ENCODE peak calls at places on chromosomes 13 and 19, in nine cellular contexts. L is small intestine; K is aorta; U is activated CD4-positive, alpha-beta T cell treated with anti-CD3 and anti-CD28 coated beads for 48 hours; X is HEK293T; B is stimulated activated CD4-positive, alpha-beta T cell treated with anti-CD3 and anti-CD28 coated beads, Interleukin-1b, Interleukin-23, amount 100 ng/mL, for 1 hour; D is T-helper 1 cell; G is endodermal cell; R is foreskin melanocyte. N is an unnamed sample.

GRCh38 chr13:70043685-70044084 is 63.9 kb upstream of the ATXN8OS start:
- DNase-seq in U (no peak), B (no peak), R (peak), K (no peak), L (no peak), X (no peak), G (no peak), D (no peak), N (no peak)

GRCh38 chr19:15428956-15429824 is 10.4 kb upstream of the AKAP8L start:
- DNase-seq in L (no peak), X (no peak), K (no peak), U (no peak), B (no peak), D (no peak), R (no peak), G (no peak), N (no peak)

GRCh38 chr19:34432797-34433196 is 4.6 kb downstream of the UBA2 start:
- DNase-seq in X (no peak), L (no peak), D (no peak), K (peak), R (peak), G (peak), U (no peak), B (no peak), N (peak)

GRCh38 chr19:1473424-1473851 is 5.6 kb downstream of the C19orf25 start:
- DNase-seq in B (no peak), U (no peak), R (no peak), G (no peak), K (no peak), D (no peak), L (no peak), X (no peak), N (no peak)

GRCh38 chr19:38805180-38805579 is 7.6 kb downstream of the LGALS4 start:
- DNase-seq in K (no peak), L (peak), U (no peak), X (no peak), R (no peak), D (no peak), G (no peak), B (no peak), N (no peak)

GRCh38 chr19:45999653-46000121 is 4.4 kb downstream of the CCDC61 start:
- DNase-seq in R (no peak), X (peak), U (peak), D (no peak), G (peak), B (no peak), K (no peak), L (no peak), N (peak)

GRCh38 chr13:113938716-113939115 is 35.2 kb downstream of the C13orf46 start:
- DNase-seq in B (no peak), U (no peak), R (no peak), L (peak), D (no peak), G (no peak), K (no peak), X (no peak), N (no peak)

GRCh38 chr13:105446197-105446596 is 1089.3 kb downstream of the EFNB2 start:
- DNase-seq in K (no peak), X (no peak), R (no peak), G (no peak), U (no peak), D (no peak), L (no peak), B (no peak), N (no peak)

GRCh38 chr13:110557610-110558305 is 3.8 kb downstream of the RAB20 start:
- DNase-seq in G (no peak), D (no peak), B (no peak), U (no peak), K (no peak), X (no peak), L (no peak), R (no peak), N (no peak)

GRCh38 chr19:47613165-47614146 is 4.5 kb downstream of the BICRA start:
- DNase-seq in X (no peak), U (no peak), K (no peak), B (no peak), R (no peak), D (no peak), G (peak), L (no peak), N (peak)

GRCh38 chr19:20928371-20928770 is 5.3 kb downstream of the ZNF85 start:
- DNase-seq in G (peak), U (no peak), X (no peak), L (no peak), D (no peak), R (no peak), K (no peak), B (no peak), N (no peak)

GRCh38 chr19:55173717-55174409 is 6.2 kb downstream of the SYT5 start:
- DNase-seq in B (no peak), R (peak), U (peak), G (peak), D (peak), X (peak), K (peak), L (peak), N (peak)

GRCh38 chr13:80783926-80784325 is 443.0 kb upstream of the SPRY2 start:
- DNase-seq in U (no peak), D (no peak), R (peak), B (no peak), X (no peak), L (no peak), G (no peak), K (no peak), N (no peak)

GRCh38 chr19:11781295-11782057 is 14.7 kb downstream of the ZNF441 start:
- DNase-seq in B (no peak), L (no peak), G (no peak), U (no peak), D (no peak), X (no peak), K (no peak), R (no peak), N (no peak)

GRCh38 chr19:287381-287871 is 3.8 kb downstream of the PLPP2 start:
- DNase-seq in X (no peak), G (peak), K (no peak), B (no peak), R (no peak), D (no peak), U (no peak), L (no peak), N (no peak)

GRCh38 chr19:41709951-41710645 is 1.7 kb downstream of the CEACAM5 start:
- DNase-seq in G (no peak), D (no peak), K (no peak), L (no peak), U (no peak), B (no peak), R (no peak), X (no peak), N (no peak)

GRCh38 chr19:18596752-18597157 is 8.2 kb downstream of the REX1BD start:
- DNase-seq in D (no peak), B (no peak), U (no peak), X (peak), K (peak), L (peak), G (peak), R (no peak), N (peak)